ENCODE peak calls at places on chromosome 16, in six cellular contexts. W is A549, Z is PC-3, T is cardiac muscle cell, J is SK-N-SH, M is endothelial cell. V is an unnamed sample.

GRCh38 chr16:78122774-78123315 is 23.4 kb downstream of the WWOX start:
- DNase-seq in W (peak; percentile 32), Z (peak; percentile 72), T (peak; percentile 75), J (peak; percentile 56), M (no peak), V (no peak)

GRCh38 chr16:84600343-84601229 is 17.3 kb downstream of the COTL1 start:
- DNase-seq in W (no peak), Z (no peak), T (peak; percentile 43), J (no peak), M (no peak), V (no peak)

GRCh38 chr16:46839986-46840443 is 9.0 kb upstream of the C16orf87 start:
- DNase-seq in W (no peak), Z (no peak), T (no peak), J (no peak), M (no peak), V (no peak)

GRCh38 chr16:78925071-78925714 is 675.3 kb downstream of the MAF start:
- DNase-seq in W (peak; percentile 16), Z (no peak), T (no peak), J (peak; percentile 30), M (peak; percentile 5), V (no peak)

GRCh38 chr16:49953090-49953489 is 71.9 kb upstream of the CNEP1R1 start:
- DNase-seq in W (no peak), Z (no peak), T (no peak), J (no peak), M (no peak), V (no peak)

GRCh38 chr16:50928065-50928464 is 186.2 kb downstream of the CYLD start:
- DNase-seq in W (no peak), Z (no peak), T (no peak), J (no peak), M (no peak), V (no peak)

GRCh38 chr16:29111421-29111820 is 126.6 kb downstream of the LAT start:
- DNase-seq in W (no peak), Z (no peak), T (no peak), J (no peak), M (no peak), V (no peak)

GRCh38 chr16:67547423-67548264 is 14.7 kb upstream of the CTCF start:
- DNase-seq in W (no peak), Z (no peak), T (no peak), J (no peak), M (peak; percentile 63), V (no peak)

GRCh38 chr16:80303691-80304090 is 237.1 kb upstream of the DYNLRB2 start:
- DNase-seq in W (no peak), Z (no peak), T (no peak), J (no peak), M (no peak), V (no peak)

GRCh38 chr16:80092686-80093085 is 448.1 kb upstream of the DYNLRB2 start:
- DNase-seq in W (no peak), Z (no peak), T (no peak), J (no peak), M (no peak), V (no peak)

GRCh38 chr16:84169765-84170310 is 17.0 kb downstream of the TAF1C start:
- DNase-seq in W (no peak), Z (no peak), T (no peak), J (no peak), M (no peak), V (no peak)

GRCh38 chr16:2720719-2721633 is 952 bp upstream of the PRSS27 start:
- DNase-seq in W (peak; percentile 82), Z (peak; percentile 80), T (peak; percentile 87), J (peak; percentile 98), M (peak; percentile 82), V (peak; percentile 79)
- TF ChIP-seq CTCF in W (peak; percentile 92), Z (peak; percentile 17), T (peak; percentile 44), J (peak; percentile 36), M (peak; percentile 87), V (peak; percentile 92)

DNA sequence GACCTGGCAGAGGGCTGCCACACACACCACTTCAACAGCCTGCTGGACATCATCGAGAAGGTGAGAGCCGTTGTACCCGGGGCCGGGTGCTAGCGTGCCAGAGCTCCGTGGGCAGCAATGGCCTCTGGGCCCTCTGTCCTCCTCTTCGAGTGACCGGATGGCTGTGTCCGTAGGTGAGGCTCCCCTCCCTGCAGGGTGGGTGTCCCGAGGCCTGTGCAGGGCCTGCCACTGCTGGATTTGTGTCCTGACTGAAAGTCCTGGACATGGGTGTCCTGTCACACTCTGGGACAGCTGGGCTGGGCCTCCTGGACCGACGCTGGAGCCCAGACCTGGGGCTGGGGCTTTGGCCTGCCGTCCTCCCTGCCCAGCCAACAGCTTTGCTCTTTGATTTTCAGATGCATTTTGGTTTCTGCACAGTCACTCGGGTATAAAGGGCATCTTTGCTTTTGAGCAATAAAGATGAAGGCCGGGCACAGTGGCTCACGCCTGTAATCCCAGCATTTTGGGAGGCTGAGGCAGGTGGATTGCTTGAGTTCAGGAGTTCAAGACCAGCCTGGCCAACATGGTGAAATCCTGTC is 16.7 kb downstream of the TSC2 start:
- DNase-seq in W (no peak), Z (no peak), T (no peak), J (no peak), M (no peak), V (no peak)
- TF ChIP-seq CTCF in W (no peak), Z (no peak), T (no peak), J (no peak), M (no peak), V (no peak)

GRCh38 chr16:23504076-23504452 is 6.2 kb downstream of the GGA2 start:
- DNase-seq in W (no peak), Z (peak; percentile 2), T (peak; percentile 80), J (no peak), M (no peak), V (no peak)

GRCh38 chr16:23505942-23506605 is 4.2 kb downstream of the GGA2 start:
- DNase-seq in W (no peak), Z (no peak), T (no peak), J (no peak), M (no peak), V (no peak)

GRCh38 chr16:23505180-23505665 is 5.1 kb downstream of the GGA2 start:
- DNase-seq in W (no peak), Z (no peak), T (no peak), J (no peak), M (no peak), V (no peak)

GRCh38 chr16:23506606-23506994 is 3.7 kb downstream of the GGA2 start:
- DNase-seq in W (no peak), Z (no peak), T (no peak), J (no peak), M (no peak), V (no peak)

DNA sequence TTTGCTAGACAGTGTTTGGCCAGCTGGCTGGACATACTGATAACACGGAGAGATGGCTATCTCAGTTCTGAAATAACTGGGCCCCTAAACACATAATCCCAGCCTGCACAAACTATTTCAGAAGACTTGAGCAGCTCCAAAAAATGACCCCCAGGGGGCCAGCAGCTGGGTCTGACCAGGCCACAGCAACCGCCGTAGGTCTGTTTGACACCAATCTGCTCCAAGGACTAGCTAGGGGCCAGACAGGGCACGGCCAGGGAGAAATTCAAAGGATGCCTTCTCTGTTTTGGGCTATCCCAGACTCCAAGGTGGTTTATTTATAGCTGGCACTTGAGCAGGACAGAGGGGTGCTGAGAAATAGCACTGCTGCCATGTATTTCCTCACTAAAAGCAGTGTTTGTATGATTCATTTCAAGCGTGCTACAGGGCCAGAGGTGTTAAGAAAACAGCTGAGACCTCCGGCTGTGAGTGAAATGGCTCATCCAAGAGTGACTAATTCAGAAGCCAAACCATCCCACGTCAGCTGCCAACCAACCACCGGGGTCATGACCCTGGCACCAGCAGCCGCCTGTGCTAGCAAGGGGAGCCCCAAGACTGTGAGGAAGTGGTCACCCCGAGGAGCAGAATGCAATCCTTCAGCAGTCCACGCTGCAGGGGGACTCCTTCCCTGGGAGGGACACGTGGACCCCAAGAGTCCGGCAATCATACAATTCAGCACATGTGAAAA is 5.7 kb downstream of the GGA2 start:
- DNase-seq in W (peak; percentile 59), Z (peak; percentile 73), T (peak; percentile 88), J (peak; percentile 27), M (no peak), V (peak; percentile 76)
- TF ChIP-seq CTCF in W (no peak), Z (no peak), T (no peak), J (peak; percentile 18), M (no peak), V (no peak)

DNA sequence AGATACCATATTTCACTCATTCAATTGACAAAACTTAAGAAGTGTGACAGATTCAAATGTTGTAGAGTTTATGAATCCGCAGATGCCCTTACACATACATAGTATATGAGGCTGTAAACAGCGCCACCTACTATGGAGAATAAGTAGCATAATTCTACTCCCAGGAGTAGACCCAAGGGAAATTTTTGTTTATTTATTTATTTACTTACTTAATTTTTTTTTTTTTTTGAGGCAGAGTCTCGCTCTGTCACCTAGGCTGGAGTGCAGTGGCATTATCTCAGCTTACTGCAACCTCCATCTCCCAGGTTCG is 35.5 kb downstream of the GAN start:
- DNase-seq in W (no peak), Z (peak; percentile 57), T (peak; percentile 10), J (no peak), M (no peak), V (no peak)
- TF ChIP-seq CTCF in W (no peak), Z (peak; percentile 62), T (peak; percentile 10), J (peak; percentile 22), M (no peak), V (no peak)

GRCh38 chr16:48542020-48542473 is 67.9 kb downstream of the N4BP1 start:
- DNase-seq in W (peak; percentile 56), Z (peak; percentile 37), T (peak; percentile 75), J (peak; percentile 78), M (peak; percentile 54), V (peak; percentile 43)
- TF ChIP-seq CTCF in W (peak; percentile 75), Z (peak; percentile 58), T (peak; percentile 70), J (peak; percentile 69), M (no peak), V (peak; percentile 65)

DNA sequence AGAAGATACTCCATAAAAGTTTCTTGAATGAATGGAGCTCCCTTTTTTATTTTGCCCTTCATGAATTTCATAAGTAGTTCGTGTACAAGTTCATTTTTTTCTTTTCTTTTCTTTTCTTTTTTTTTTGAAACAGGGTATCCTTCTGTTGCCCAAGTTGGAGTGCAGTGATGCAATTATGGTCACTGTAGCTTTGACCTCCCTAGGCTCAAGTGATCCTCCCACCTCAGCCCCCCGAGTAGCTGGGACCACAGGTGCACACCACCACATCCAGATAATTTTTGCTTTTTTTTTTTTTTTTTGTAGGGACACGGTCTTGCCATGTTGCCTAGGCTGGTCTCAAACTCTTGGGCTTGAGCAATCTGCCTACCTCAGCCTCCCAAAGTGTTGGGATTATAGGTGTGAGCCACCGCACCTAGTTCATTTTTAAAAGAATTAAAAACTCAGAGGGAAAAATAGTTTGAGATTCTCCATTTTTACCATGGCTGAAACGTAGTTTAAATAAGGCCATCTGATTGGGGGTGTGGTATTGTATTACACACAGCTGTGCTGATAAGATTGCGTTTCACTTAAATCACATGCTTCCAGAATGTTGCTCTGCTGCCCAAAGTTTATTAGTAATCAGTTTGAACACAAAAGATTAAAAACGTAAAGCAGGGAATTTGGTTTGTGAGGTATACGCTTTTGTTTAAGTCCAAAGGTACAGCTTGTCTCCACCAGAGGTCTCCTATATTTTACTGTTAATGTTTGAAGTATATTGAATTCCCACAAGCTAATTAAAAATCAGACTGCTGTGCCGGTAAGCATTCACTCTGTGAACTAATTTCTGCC is 154.1 kb downstream of the SOCS1 start:
- DNase-seq in W (no peak), Z (no peak), T (peak; percentile 87), J (no peak), M (no peak), V (no peak)
- TF ChIP-seq CTCF in W (no peak), Z (no peak), T (peak; percentile 35), J (peak; percentile 24), M (no peak), V (no peak)

V was measured in natural killer cell.